ENCODE peak calls at places on chromosomes 3 and 15, in four cellular contexts. L is WTC11, X is HepG2, K is K562. Y is an unnamed sample.

GRCh38 chr3:48407542-48408099 is 22.3 kb downstream of the PLXNB1 start:
- DNase-seq in X (no peak), K (no peak), L (no peak), Y (no peak)

GRCh38 chr15:50180091-50180490 is 1.9 kb upstream of the SLC27A2 start:
- DNase-seq in X (no peak), L (no peak), K (no peak), Y (no peak)

GRCh38 chr3:130915567-130916292 is 21.8 kb downstream of the ATP2C1 start:
- DNase-seq in X (no peak), K (no peak), L (no peak), Y (no peak)

GRCh38 chr15:80485370-80486164 is 81.4 kb downstream of the ARNT2 start:
- DNase-seq in K (no peak), L (no peak), X (peak), Y (no peak)

GRCh38 chr3:27452368-27453090 is 31.7 kb downstream of the SLC4A7 start:
- DNase-seq in K (no peak), X (peak), L (no peak), Y (no peak)

GRCh38 chr15:37636736-37637135 is 297.7 kb upstream of the TMCO5A start:
- DNase-seq in X (no peak), K (no peak), L (no peak), Y (no peak)

GRCh38 chr3:140007946-140008692 is 73.1 kb downstream of the CLSTN2 start:
- DNase-seq in L (no peak), K (no peak), X (no peak), Y (no peak)

GRCh38 chr15:37133619-37134018 is 33.3 kb upstream of the MEIS2 start:
- DNase-seq in L (no peak), X (no peak), K (no peak), Y (no peak)

GRCh38 chr3:10459954-10460754 is 45.2 kb downstream of the ATP2B2 start:
- DNase-seq in K (peak), L (peak), X (peak), Y (no peak)

GRCh38 chr15:70636540-70637165 is 126.7 kb downstream of the UACA start:
- DNase-seq in K (no peak), L (peak), X (peak), Y (peak)

GRCh38 chr3:129160891-129161859 is at the start of gene ISY1:
- DNase-seq in K (peak), L (peak), X (peak), Y (peak)

GRCh38 chr15:38127306-38127731 is 125.3 kb upstream of the SPRED1 start:
- DNase-seq in L (no peak), X (no peak), K (no peak), Y (no peak)

GRCh38 chr3:72485649-72486048 is 362.6 kb downstream of the SHQ1 start:
- DNase-seq in L (no peak), K (no peak), X (no peak), Y (no peak)

GRCh38 chr3:183653209-183654064 is 18.0 kb downstream of the KLHL24 start:
- DNase-seq in K (peak), L (no peak), X (no peak), Y (no peak)

GRCh38 chr3:117661636-117662095 is 952.1 kb downstream of the TUSC7 start:
- DNase-seq in K (no peak), X (no peak), L (no peak), Y (no peak)

GRCh38 chr3:30495172-30496124 is 111.0 kb upstream of the TGFBR2 start:
- DNase-seq in K (no peak), X (no peak), L (no peak), Y (no peak)

GRCh38 chr3:30498587-30498967 is 107.8 kb upstream of the TGFBR2 start:
- DNase-seq in X (peak), L (no peak), K (no peak), Y (no peak)

GRCh38 chr3:30492581-30493192 is 113.7 kb upstream of the TGFBR2 start:
- DNase-seq in X (peak), K (no peak), L (no peak), Y (no peak)

GRCh38 chr3:30496496-30496966 is 109.9 kb upstream of the TGFBR2 start:
- DNase-seq in X (no peak), L (no peak), K (no peak), Y (no peak)

GRCh38 chr3:30493912-30494311 is 112.5 kb upstream of the TGFBR2 start:
- DNase-seq in L (no peak), X (no peak), K (no peak), Y (no peak)
- TF ChIP-seq FOXJ3 in L (no peak), X (no peak), K (no peak), Y (no peak)

GRCh38 chr15:35431281-35431680 is 114.7 kb downstream of the DPH6 start:
- DNase-seq in K (no peak), X (no peak), L (no peak), Y (no peak)

GRCh38 chr15:35430301-35430700 is 115.7 kb downstream of the DPH6 start:
- DNase-seq in L (no peak), X (no peak), K (no peak), Y (no peak)

GRCh38 chr15:35427496-35427895 is 118.5 kb downstream of the DPH6 start:
- DNase-seq in K (no peak), L (no peak), X (no peak), Y (no peak)

DNA sequence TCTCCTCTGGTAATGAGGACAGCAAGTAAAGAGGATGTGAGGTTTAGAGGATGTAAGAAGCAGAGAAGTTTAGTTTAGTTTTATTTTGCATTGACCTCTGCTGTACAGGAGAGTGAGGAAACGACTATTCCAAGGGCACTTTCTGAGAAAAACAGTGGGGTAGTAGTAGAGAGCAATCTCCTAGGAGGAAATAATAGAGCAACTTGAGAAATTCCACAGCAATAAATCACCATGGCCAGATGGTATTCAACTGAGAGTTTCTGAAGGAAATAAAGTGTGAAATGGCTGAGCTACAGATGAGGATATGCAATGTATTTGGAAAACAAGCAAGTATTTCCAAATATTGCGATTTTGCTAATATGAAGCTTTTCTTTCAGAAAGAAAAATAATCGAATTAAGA is 118.9 kb downstream of the DPH6 start:
- DNase-seq in K (no peak), L (no peak), X (no peak), Y (no peak)
- TF ChIP-seq FOXJ3 in K (no peak), L (no peak), X (no peak), Y (no peak)

GRCh38 chr3:58180940-58181587 is 29.7 kb downstream of the DNASE1L3 start:
- DNase-seq in K (no peak), L (no peak), X (peak), Y (no peak)

GRCh38 chr3:58183891-58184290 is 26.9 kb downstream of the DNASE1L3 start:
- DNase-seq in L (no peak), K (no peak), X (no peak), Y (no peak)

GRCh38 chr3:58184982-58185360 is 25.8 kb downstream of the DNASE1L3 start:
- DNase-seq in K (no peak), X (no peak), L (no peak), Y (no peak)

GRCh38 chr3:58184309-58184981 is 26.3 kb downstream of the DNASE1L3 start:
- DNase-seq in K (no peak), L (no peak), X (no peak), Y (no peak)

DNA sequence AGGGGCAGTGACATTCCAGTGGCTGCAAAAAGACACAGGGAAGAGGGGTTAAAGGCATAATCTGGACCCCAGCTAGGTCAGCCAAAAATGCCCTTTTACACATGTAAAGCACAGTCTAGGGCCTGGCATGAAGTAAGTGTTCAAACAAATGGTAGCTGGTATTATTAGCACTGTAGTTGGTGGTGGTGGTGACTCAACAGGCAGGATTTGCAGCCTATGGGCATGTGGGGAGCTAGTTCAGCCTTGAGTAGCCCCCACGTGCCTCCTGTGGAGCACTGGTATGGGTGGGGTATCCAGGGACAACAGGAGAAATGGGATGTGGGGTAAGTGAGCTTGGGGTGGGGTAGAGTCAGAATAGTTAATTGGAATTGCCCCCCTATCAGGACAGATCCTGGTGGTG is 27.6 kb downstream of the DNASE1L3 start:
- DNase-seq in K (no peak), L (no peak), X (no peak), Y (no peak)
- TF ChIP-seq FOXJ3 in K (no peak), L (no peak), X (no peak), Y (no peak)

DNA sequence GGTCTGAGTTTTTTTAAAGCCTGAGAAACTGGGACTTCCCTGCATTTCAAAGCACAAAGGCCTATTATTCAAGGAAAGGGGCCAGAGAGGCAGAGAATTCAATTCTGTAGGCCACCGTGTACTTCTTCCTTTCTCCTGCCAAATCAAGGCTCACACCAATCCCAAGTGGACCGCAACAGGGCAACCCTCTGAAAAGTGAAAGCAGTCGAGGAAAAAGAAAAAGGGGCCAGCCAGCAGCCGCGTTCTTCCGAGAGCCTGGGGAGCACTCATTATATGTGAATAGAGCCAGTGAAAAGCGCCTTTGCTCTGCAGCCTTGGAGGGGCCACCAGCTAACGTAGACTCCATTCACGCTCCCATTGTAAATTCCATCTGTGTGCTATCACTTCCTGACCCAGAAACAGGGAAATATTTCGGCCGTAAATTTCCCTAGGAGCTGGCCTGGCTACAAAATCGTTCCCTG is 45.9 kb upstream of the THUMPD3 start:
- DNase-seq in K (no peak), L (peak), X (no peak), Y (no peak)
- TF ChIP-seq FOXJ3 in K (no peak), L (no peak), X (no peak), Y (no peak)

Y was measured in SK-N-SH.